ENCODE peak calls at places on chromosomes 3 and 15, in four cellular contexts. Q, Z, Y and O are unnamed samples.

GRCh38 chr3:106381265-106381942 is 512.6 kb upstream of the CBLB start:
- DNase-seq in Q (no peak), Z (no peak), Y (no peak), O (no peak)

GRCh38 chr3:16464499-16465150 is 48.9 kb downstream of the RFTN1 start:
- DNase-seq in Q (no peak), Z (no peak), Y (no peak), O (no peak)

GRCh38 chr15:31367730-31368344 is 41.2 kb downstream of the KLF13 start:
- DNase-seq in Q (no peak), Z (peak; percentile 56), Y (no peak), O (peak; percentile 39)

GRCh38 chr3:97658670-97659285 is 105.8 kb upstream of the ARL6 start:
- DNase-seq in Q (no peak), Z (no peak), Y (no peak), O (no peak)

GRCh38 chr3:16183601-16184270 is 9.3 kb downstream of the GALNT15 start:
- DNase-seq in Q (no peak), Z (no peak), Y (peak; percentile 63), O (no peak)

GRCh38 chr3:53902067-53902466 is 10.4 kb upstream of the SELENOK start:
- DNase-seq in Q (no peak), Z (no peak), Y (no peak), O (no peak)

GRCh38 chr15:45180201-45180600 is 7.6 kb downstream of the SHF start:
- DNase-seq in Q (no peak), Z (no peak), Y (no peak), O (no peak)

GRCh38 chr3:146160964-146161724 is at the start of gene PLOD2:
- DNase-seq in Q (peak; percentile 14), Z (peak; percentile 83), Y (peak; percentile 86), O (peak; percentile 84)

GRCh38 chr3:11835028-11835639 is 11.6 kb downstream of the TAMM41 start:
- DNase-seq in Q (no peak), Z (no peak), Y (peak; percentile 20), O (no peak)

GRCh38 chr3:102712896-102713295 is 278.1 kb downstream of the ZPLD1 start:
- DNase-seq in Q (no peak), Z (no peak), Y (no peak), O (no peak)

GRCh38 chr3:178421069-178421468 is 115.2 kb upstream of the KCNMB2 start:
- DNase-seq in Q (no peak), Z (no peak), Y (no peak), O (no peak)

GRCh38 chr3:149177122-149177521 is 44.5 kb downstream of the CP start:
- DNase-seq in Q (no peak), Z (no peak), Y (no peak), O (no peak)

GRCh38 chr15:63073497-63074172 is 31.1 kb downstream of the TPM1 start:
- DNase-seq in Q (no peak), Z (no peak), Y (no peak), O (no peak)

GRCh38 chr3:8518138-8518537 is 16.5 kb downstream of the LMCD1 start:
- DNase-seq in Q (no peak), Z (no peak), Y (no peak), O (no peak)

GRCh38 chr3:50622881-50623280 is 5.9 kb downstream of the MAPKAPK3 start:
- DNase-seq in Q (no peak), Z (no peak), Y (no peak), O (no peak)

GRCh38 chr15:99476413-99477222 is 89.2 kb upstream of the MEF2A start:
- DNase-seq in Q (peak; percentile 51), Z (peak; percentile 46), Y (peak; percentile 57), O (peak; percentile 44)

GRCh38 chr3:127786358-127787070 is 35.8 kb downstream of the MGLL start:
- DNase-seq in Q (peak; percentile 76), Z (peak; percentile 92), Y (no peak), O (peak; percentile 89)

GRCh38 chr3:100289339-100289738 is 28.5 kb downstream of the TBC1D23 start:
- DNase-seq in Q (no peak), Z (no peak), Y (no peak), O (no peak)

GRCh38 chr3:100288288-100288894 is 27.6 kb downstream of the TBC1D23 start:
- DNase-seq in Q (no peak), Z (no peak), Y (no peak), O (no peak)
- H3K36me3 ChIP-seq in Q (no peaks in the 10 kb centered on the region), Z (no peaks in the 10 kb centered on the region), Y (peaks cover 27% of the 10 kb centered on the region), O (peaks cover 67% of the 10 kb centered on the region)

GRCh38 chr3:42655980-42656679 is 2.6 kb downstream of the ZBTB47 start:
- DNase-seq in Q (no peak), Z (no peak), Y (peak; percentile 22), O (no peak)

GRCh38 chr3:42658091-42658770 is 4.7 kb downstream of the ZBTB47 start:
- DNase-seq in Q (no peak), Z (no peak), Y (no peak), O (no peak)

GRCh38 chr3:42656680-42657610 is 3.4 kb downstream of the ZBTB47 start:
- DNase-seq in Q (no peak), Z (no peak), Y (no peak), O (no peak)

GRCh38 chr3:42658771-42659390 is 5.4 kb downstream of the ZBTB47 start:
- DNase-seq in Q (no peak), Z (no peak), Y (no peak), O (no peak)

DNA sequence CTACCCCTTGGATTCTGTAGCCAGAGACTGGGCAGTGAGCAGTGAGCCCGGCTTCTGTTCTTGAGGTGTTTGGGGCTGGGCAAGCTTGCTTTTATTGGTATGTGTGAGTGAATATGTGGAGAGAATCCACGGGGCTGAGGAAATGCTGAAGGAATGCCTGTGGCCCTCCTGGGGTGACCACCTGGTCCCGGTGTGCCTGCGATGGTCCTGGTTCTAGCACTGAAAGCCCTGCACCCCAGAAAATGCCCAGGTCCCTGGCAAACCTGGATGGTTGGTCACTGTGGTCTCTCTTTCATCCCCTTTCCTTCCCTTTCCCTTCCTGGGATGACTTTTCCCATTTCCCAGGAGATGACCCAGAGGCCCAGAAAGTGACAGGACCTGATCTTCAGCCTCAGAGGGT is 4.2 kb downstream of the ZBTB47 start:
- DNase-seq in Q (no peak), Z (no peak), Y (no peak), O (no peak)
- H3K27ac ChIP-seq in Q (peak overlapping the region; percentile 87), Z (no peak overlapping the region), Y (no peak overlapping the region), O (peak overlapping the region; percentile 96)

GRCh38 chr3:187728930-187729583 is 16.2 kb downstream of the BCL6 start:
- DNase-seq in Q (no peak), Z (no peak), Y (no peak), O (no peak)
- H3K36me3 ChIP-seq in Q (peaks cover 19% of the 10 kb centered on the region), Z (no peaks in the 10 kb centered on the region), Y (peaks cover 52% of the 10 kb centered on the region), O (peaks cover 100% of the 10 kb centered on the region)

DNA sequence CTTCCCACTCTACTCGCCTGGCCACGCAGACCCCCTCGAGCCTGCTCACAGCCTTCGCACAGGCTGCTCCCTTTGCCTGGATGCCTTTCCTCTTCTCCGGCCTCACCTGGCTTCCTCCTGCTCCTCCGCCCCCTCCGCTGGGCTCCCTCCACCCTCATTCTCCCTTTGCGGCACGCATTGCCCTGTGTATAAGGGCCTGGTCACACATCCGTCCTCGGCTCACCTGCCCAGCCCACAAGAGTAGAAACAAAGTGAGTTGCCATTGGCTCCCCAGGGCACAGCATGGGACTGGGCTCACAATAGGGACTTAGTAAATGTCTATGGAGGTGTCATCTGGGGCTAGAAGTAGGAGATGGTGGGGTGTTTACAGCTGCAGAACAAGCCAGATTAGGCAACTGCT is 4.2 kb downstream of the PLXND1 start:
- DNase-seq in Q (no peak), Z (no peak), Y (no peak), O (no peak)
- H3K27ac ChIP-seq in Q (peak overlapping the region; percentile 86), Z (peak overlapping the region; percentile 77), Y (peak overlapping the region; percentile 84), O (peak overlapping the region; percentile 96)

GRCh38 chr3:142542054-142542453 is 36.5 kb downstream of the ATR start:
- DNase-seq in Q (no peak), Z (no peak), Y (no peak), O (no peak)

GRCh38 chr3:142534543-142534942 is 44.0 kb downstream of the ATR start:
- DNase-seq in Q (no peak), Z (no peak), Y (no peak), O (no peak)

GRCh38 chr3:142536519-142536918 is 42.0 kb downstream of the ATR start:
- DNase-seq in Q (no peak), Z (no peak), Y (no peak), O (no peak)
- H3K36me3 ChIP-seq in Q (no peaks in the 10 kb centered on the region), Z (no peaks in the 10 kb centered on the region), Y (peaks cover 39% of the 10 kb centered on the region), O (peaks cover 60% of the 10 kb centered on the region)

DNA sequence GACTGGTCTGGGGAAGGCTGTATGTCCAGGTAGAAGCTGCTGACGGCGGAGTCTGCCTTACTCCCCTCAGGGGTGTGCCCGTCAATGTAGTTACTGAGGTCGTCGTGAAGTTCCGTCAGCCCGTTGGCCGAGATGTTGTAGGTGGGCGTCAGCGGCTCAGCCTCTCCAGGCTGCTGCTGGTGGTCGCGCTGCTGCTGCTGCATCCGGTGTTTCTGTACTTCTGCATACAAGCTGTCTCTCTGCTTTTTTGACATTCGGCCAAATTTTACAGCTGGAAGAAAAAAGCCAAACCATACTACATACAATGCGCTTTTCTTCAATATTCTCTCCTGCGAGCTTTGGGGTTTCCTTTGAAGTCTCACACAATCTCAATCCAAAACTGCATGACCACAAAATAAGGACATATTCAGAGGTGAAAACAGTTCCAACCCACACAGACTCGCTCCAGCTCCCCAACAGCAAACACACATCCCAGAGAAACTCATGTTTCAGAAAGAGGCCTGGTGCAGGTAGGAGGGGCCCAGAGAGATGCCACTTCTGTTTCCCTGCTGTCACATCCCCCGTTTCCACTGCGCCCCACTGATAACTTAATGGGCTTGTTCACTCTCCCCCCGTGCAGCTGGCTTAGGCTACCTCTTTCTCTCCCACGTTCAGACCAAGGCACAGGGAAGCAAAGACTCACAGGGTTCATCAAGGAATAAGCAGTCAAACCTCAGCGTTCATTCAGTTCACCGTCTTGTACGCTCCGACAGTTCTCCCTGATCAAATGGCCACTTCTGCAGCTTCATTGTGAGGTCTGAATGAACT is 32.6 kb upstream of the ICE2 start:
- DNase-seq in Q (no peak), Z (no peak), Y (no peak), O (no peak)
- H3K27ac ChIP-seq in Q (no peak overlapping the region), Z (no peak overlapping the region), Y (no peak overlapping the region), O (no peak overlapping the region)

GRCh38 chr15:51912528-51912927 is 59.0 kb downstream of the LEO1 start:
- DNase-seq in Q (no peak), Z (no peak), Y (no peak), O (no peak)

GRCh38 chr15:51917493-51917892 is 54.1 kb downstream of the LEO1 start:
- DNase-seq in Q (no peak), Z (no peak), Y (no peak), O (no peak)
- H3K36me3 ChIP-seq in Q (no peaks in the 10 kb centered on the region), Z (no peaks in the 10 kb centered on the region), Y (peaks cover 63% of the 10 kb centered on the region), O (peaks cover 93% of the 10 kb centered on the region)

DNA sequence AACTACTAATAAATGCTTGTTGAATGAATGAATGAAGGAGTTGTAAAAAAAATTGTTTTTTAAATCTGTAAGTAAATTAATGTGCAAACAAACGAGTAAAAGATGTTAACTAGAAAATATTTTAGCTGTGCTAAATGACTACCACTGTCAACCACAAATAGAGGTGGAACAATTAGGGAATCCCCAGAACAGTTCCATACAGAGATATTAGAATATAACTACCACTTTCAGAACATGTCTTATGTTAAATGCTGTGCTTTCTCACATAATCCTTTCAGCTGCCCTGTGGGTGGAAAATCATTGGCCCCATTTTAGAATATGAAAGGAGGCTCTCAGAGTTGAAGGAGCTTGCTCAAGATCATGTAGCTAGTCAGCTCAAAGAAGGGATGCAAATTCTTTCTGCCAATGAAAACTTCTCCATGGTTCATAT is 290.7 kb upstream of the STT3B start:
- DNase-seq in Q (no peak), Z (no peak), Y (no peak), O (no peak)
- H3K27ac ChIP-seq in Q (no peak overlapping the region), Z (no peak overlapping the region), Y (no peak overlapping the region), O (no peak overlapping the region)

GRCh38 chr3:9673082-9673481 is 23.8 kb downstream of the MTMR14 start:
- DNase-seq in Q (peak; percentile 22), Z (no peak), Y (no peak), O (no peak)
- H3K36me3 ChIP-seq in Q (peaks cover 7% of the 10 kb centered on the region), Z (no peaks in the 10 kb centered on the region), Y (peaks cover 58% of the 10 kb centered on the region), O (peaks cover 92% of the 10 kb centered on the region)